ENCODE peak calls at places on chromosomes 13 and 19, in four cellular contexts. One of them, this sample, is unnamed.

GRCh38 chr19:7917292-7918061 is 2.7 kb upstream of the SNAPC2 start:
- DNase-seq in WTC11: peak
- DNase-seq in GM12878: no peak
- DNase-seq in SK-N-SH: peak
- DNase-seq in this sample: no peak

GRCh38 chr13:72754111-72754510 is 26.4 kb downstream of the BORA start:
- DNase-seq in WTC11: no peak
- DNase-seq in GM12878: no peak
- DNase-seq in SK-N-SH: no peak
- DNase-seq in this sample: no peak

GRCh38 chr13:43114504-43114903 is 91.1 kb downstream of the DNAJC15 start:
- DNase-seq in WTC11: no peak
- DNase-seq in GM12878: no peak
- DNase-seq in SK-N-SH: no peak
- DNase-seq in this sample: no peak

GRCh38 chr13:19834704-19835103 is 28.7 kb downstream of the ZMYM5 start:
- DNase-seq in WTC11: no peak
- DNase-seq in GM12878: no peak
- DNase-seq in SK-N-SH: no peak
- DNase-seq in this sample: no peak

GRCh38 chr19:55370305-55370988 is at the start of gene IL11:
- DNase-seq in WTC11: no peak
- DNase-seq in GM12878: no peak
- DNase-seq in SK-N-SH: no peak
- DNase-seq in this sample: no peak

GRCh38 chr19:10686661-10687517 is 14.3 kb upstream of the QTRT1 start:
- DNase-seq in WTC11: no peak
- DNase-seq in GM12878: no peak
- DNase-seq in SK-N-SH: peak
- DNase-seq in this sample: no peak

GRCh38 chr13:98480915-98481510 is 95.9 kb downstream of the STK24 start:
- DNase-seq in WTC11: no peak
- DNase-seq in GM12878: no peak
- DNase-seq in SK-N-SH: peak
- DNase-seq in this sample: peak

GRCh38 chr19:46616631-46617322 is 8.1 kb downstream of the PTGIR start:
- DNase-seq in WTC11: peak
- DNase-seq in GM12878: no peak
- DNase-seq in SK-N-SH: peak
- DNase-seq in this sample: peak

GRCh38 chr19:53903055-53903680 is 5.9 kb upstream of the CACNG7 start:
- DNase-seq in WTC11: peak
- DNase-seq in GM12878: no peak
- DNase-seq in SK-N-SH: no peak
- DNase-seq in this sample: peak

GRCh38 chr13:60617863-60618733 is 221.1 kb downstream of the TDRD3 start:
- DNase-seq in WTC11: peak
- DNase-seq in GM12878: no peak
- DNase-seq in SK-N-SH: no peak
- DNase-seq in this sample: no peak

GRCh38 chr13:61728468-61728867 is 312.8 kb upstream of the PCDH20 start:
- DNase-seq in WTC11: no peak
- DNase-seq in GM12878: no peak
- DNase-seq in SK-N-SH: peak
- DNase-seq in this sample: no peak

GRCh38 chr13:95301947-95302386 is 716 bp upstream of the ABCC4 start:
- DNase-seq in WTC11: no peak
- DNase-seq in GM12878: no peak
- DNase-seq in SK-N-SH: peak
- DNase-seq in this sample: peak

GRCh38 chr13:60852886-60853285 is 455.9 kb downstream of the TDRD3 start:
- DNase-seq in WTC11: no peak
- DNase-seq in GM12878: no peak
- DNase-seq in SK-N-SH: no peak
- DNase-seq in this sample: no peak

GRCh38 chr13:99057310-99057975 is 79.6 kb upstream of the DOCK9 start:
- DNase-seq in WTC11: no peak
- DNase-seq in GM12878: no peak
- DNase-seq in SK-N-SH: no peak
- DNase-seq in this sample: no peak

GRCh38 chr13:44079413-44080205 is 199.9 kb downstream of the LACC1 start:
- DNase-seq in WTC11: no peak
- DNase-seq in GM12878: no peak
- DNase-seq in SK-N-SH: no peak
- DNase-seq in this sample: no peak

GRCh38 chr13:40963927-40964326 is 55.2 kb downstream of the ELF1 start:
- DNase-seq in WTC11: no peak
- DNase-seq in GM12878: no peak
- DNase-seq in SK-N-SH: no peak
- DNase-seq in this sample: no peak

GRCh38 chr19:16627194-16627927 is 643 bp downstream of the MED26 start:
- DNase-seq in WTC11: no peak
- DNase-seq in GM12878: no peak
- DNase-seq in SK-N-SH: peak
- DNase-seq in this sample: peak

GRCh38 chr13:31764556-31764955 is 25.2 kb downstream of the RXFP2 start:
- DNase-seq in WTC11: no peak
- DNase-seq in GM12878: no peak
- DNase-seq in SK-N-SH: no peak
- DNase-seq in this sample: no peak

GRCh38 chr13:97574926-97575325 is 141.0 kb downstream of the RAP2A start:
- DNase-seq in WTC11: peak
- DNase-seq in GM12878: no peak
- DNase-seq in SK-N-SH: no peak
- DNase-seq in this sample: peak

GRCh38 chr19:53880716-53881481 is 1.1 kb upstream of the PRKCG start:
- DNase-seq in WTC11: no peak
- DNase-seq in GM12878: no peak
- DNase-seq in SK-N-SH: no peak
- DNase-seq in this sample: no peak

GRCh38 chr19:10295305-10295846 is 5.6 kb downstream of the ICAM5 start:
- DNase-seq in WTC11: peak
- DNase-seq in GM12878: no peak
- DNase-seq in SK-N-SH: peak
- DNase-seq in this sample: no peak

GRCh38 chr19:43620061-43621001 is 902 bp upstream of the ZNF428 start:
- DNase-seq in WTC11: no peak
- DNase-seq in GM12878: no peak
- DNase-seq in SK-N-SH: no peak
- DNase-seq in this sample: peak

GRCh38 chr13:114027046-114027760 is 53.3 kb upstream of the C13orf46 start:
- DNase-seq in WTC11: no peak
- DNase-seq in GM12878: no peak
- DNase-seq in SK-N-SH: no peak
- DNase-seq in this sample: no peak

GRCh38 chr19:55491546-55492360 is 3.5 kb downstream of the SSC5D start:
- DNase-seq in WTC11: no peak
- DNase-seq in GM12878: no peak
- DNase-seq in SK-N-SH: no peak
- DNase-seq in this sample: no peak

GRCh38 chr13:52428295-52428694 is 22.1 kb downstream of the VPS36 start:
- DNase-seq in WTC11: no peak
- DNase-seq in GM12878: no peak
- DNase-seq in SK-N-SH: peak
- DNase-seq in this sample: peak

GRCh38 chr19:5045956-5046338 is 77.0 kb downstream of the KDM4B start:
- DNase-seq in WTC11: no peak
- DNase-seq in GM12878: no peak
- DNase-seq in SK-N-SH: no peak
- DNase-seq in this sample: no peak

GRCh38 chr13:21234537-21234936 is 58.1 kb downstream of the MRPL57 start:
- DNase-seq in WTC11: no peak
- DNase-seq in GM12878: no peak
- DNase-seq in SK-N-SH: peak
- DNase-seq in this sample: no peak

GRCh38 chr19:2103308-2103707 is 6.6 kb downstream of the IZUMO4 start:
- DNase-seq in WTC11: no peak
- DNase-seq in GM12878: no peak
- DNase-seq in SK-N-SH: no peak
- DNase-seq in this sample: no peak

GRCh38 chr13:44932171-44932849 is 57.0 kb downstream of the NUFIP1 start:
- DNase-seq in WTC11: no peak
- DNase-seq in GM12878: no peak
- DNase-seq in SK-N-SH: no peak
- DNase-seq in this sample: no peak

GRCh38 chr13:23599083-23599925 is 29.1 kb downstream of the TNFRSF19 start:
- DNase-seq in WTC11: peak
- DNase-seq in GM12878: no peak
- DNase-seq in SK-N-SH: no peak
- DNase-seq in this sample: no peak

GRCh38 chr19:7926021-7926726 is at the start of gene CTXN1:
- DNase-seq in WTC11: peak
- DNase-seq in GM12878: no peak
- DNase-seq in SK-N-SH: peak
- DNase-seq in this sample: peak

GRCh38 chr19:769610-770009 is 18.7 kb downstream of the MISP start:
- DNase-seq in WTC11: no peak
- DNase-seq in GM12878: no peak
- DNase-seq in SK-N-SH: no peak
- DNase-seq in this sample: no peak

GRCh38 chr19:768424-768823 is 17.5 kb downstream of the MISP start:
- DNase-seq in WTC11: no peak
- DNase-seq in GM12878: no peak
- DNase-seq in SK-N-SH: no peak
- DNase-seq in this sample: no peak

GRCh38 chr19:772730-773436 is 22.0 kb downstream of the MISP start:
- DNase-seq in WTC11: peak
- DNase-seq in GM12878: no peak
- DNase-seq in SK-N-SH: no peak
- DNase-seq in this sample: no peak

GRCh38 chr19:772043-772442 is 21.1 kb downstream of the MISP start:
- DNase-seq in WTC11: no peak
- DNase-seq in GM12878: no peak
- DNase-seq in SK-N-SH: no peak
- DNase-seq in this sample: no peak

DNA sequence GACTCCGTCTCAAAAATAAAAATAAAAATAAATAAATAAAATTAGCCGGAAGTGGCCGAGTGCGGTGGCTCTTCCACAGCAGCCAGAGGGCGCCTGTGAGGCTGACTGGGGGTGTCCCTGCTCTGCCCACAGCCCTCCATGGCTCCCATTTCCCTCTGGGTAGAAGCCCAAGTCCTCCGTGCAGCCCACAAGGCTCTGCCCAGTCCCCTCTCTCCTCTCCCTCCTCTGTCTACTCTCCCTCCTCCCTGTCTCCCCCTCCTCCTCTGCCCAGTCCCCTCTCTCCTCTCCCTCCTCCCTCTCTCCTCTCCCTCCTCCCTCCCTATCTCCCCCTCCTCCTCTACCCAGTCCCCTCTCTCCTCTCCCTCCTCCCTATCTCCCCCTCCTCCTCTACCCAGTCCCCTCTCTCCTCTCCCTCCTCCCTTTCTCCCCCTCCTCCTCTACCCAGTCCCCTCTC is 20.4 kb downstream of the MISP start:
- DNase-seq in WTC11: no peak
- DNase-seq in GM12878: no peak
- DNase-seq in SK-N-SH: peak
- DNase-seq in this sample: peak
- TF ChIP-seq CTCF in WTC11: no peak
- TF ChIP-seq CTCF in GM12878: peak
- TF ChIP-seq CTCF in SK-N-SH: peak
- TF ChIP-seq CTCF in this sample: peak

GRCh38 chr13:47218611-47219010 is 321.8 kb upstream of the HTR2A start:
- DNase-seq in WTC11: no peak
- DNase-seq in GM12878: no peak
- DNase-seq in SK-N-SH: no peak
- DNase-seq in this sample: no peak
- TF ChIP-seq USF1 in WTC11: no peak
- TF ChIP-seq USF1 in GM12878: no peak
- TF ChIP-seq USF1 in SK-N-SH: no peak
- TF ChIP-seq USF1 in this sample: no peak

DNA sequence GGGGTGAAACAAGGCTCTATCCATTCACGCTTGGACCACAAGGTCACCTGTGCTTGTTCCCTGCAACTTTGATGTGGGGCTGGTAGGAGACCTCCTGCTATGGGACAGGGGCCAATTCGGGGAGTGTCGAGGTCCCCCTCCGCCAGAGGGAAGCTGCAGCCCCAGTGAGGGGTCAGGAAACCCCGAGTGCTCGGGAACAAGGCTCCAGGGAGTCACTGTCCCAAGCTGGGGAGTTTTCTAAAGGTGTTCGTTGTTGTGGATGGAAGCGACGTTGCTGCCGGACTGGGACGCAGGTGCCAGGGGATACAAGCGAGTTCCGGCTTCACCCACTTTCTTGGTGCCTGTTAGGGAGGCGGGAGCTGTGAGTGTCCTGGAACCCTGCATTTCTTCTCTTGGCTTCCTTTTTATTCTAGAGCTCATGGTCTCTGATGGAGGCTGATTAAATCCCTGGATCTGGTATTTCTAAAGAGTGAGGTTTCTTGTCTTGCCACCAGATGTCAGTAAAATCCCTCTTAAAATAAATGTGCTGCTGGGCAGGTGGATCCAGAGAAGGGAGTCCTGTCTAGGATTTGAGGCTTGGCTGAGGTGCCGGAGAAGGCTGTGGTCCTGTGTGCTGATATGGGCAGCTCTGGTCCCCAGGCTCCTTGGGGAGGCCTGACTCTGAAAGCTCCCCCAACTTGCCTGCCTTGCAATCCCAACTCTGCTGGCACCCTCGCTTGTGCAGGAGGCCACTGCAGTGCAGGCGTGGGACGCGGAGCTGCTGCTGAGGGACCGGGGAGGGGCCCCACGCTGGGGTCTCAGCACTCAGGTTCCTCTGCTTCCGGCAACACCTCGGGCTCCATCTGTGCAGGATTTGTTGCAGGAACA is 153.9 kb downstream of the TEX29 start:
- DNase-seq in WTC11: no peak
- DNase-seq in GM12878: no peak
- DNase-seq in SK-N-SH: peak
- DNase-seq in this sample: peak
- TF ChIP-seq CTCF in WTC11: peak
- TF ChIP-seq CTCF in GM12878: peak
- TF ChIP-seq CTCF in SK-N-SH: peak
- TF ChIP-seq CTCF in this sample: peak

GRCh38 chr19:51145926-51146493 is 3.9 kb downstream of the SIGLEC7 start:
- DNase-seq in WTC11: no peak
- DNase-seq in GM12878: no peak
- DNase-seq in SK-N-SH: no peak
- DNase-seq in this sample: no peak
- TF ChIP-seq USF1 in WTC11: no peak
- TF ChIP-seq USF1 in GM12878: no peak
- TF ChIP-seq USF1 in SK-N-SH: no peak
- TF ChIP-seq USF1 in this sample: no peak

GRCh38 chr19:18478545-18479311 is 40.8 kb upstream of the ISYNA1 start:
- DNase-seq in WTC11: no peak
- DNase-seq in GM12878: peak
- DNase-seq in SK-N-SH: peak
- DNase-seq in this sample: no peak
- TF ChIP-seq CTCF in WTC11: no peak
- TF ChIP-seq CTCF in GM12878: no peak
- TF ChIP-seq CTCF in SK-N-SH: no peak
- TF ChIP-seq CTCF in this sample: no peak

GRCh38 chr19:18167975-18168645 is 5.5 kb upstream of the IFI30 start:
- DNase-seq in WTC11: peak
- DNase-seq in GM12878: no peak
- DNase-seq in SK-N-SH: peak
- DNase-seq in this sample: peak
- TF ChIP-seq USF1 in WTC11: no peak
- TF ChIP-seq USF1 in GM12878: no peak
- TF ChIP-seq USF1 in SK-N-SH: no peak
- TF ChIP-seq USF1 in this sample: no peak

This sample was measured in K562.